ENCODE peak calls at places on chromosome 16, in nine cellular contexts. S is GM12878; L is stimulated activated CD4-positive, alpha-beta T cell treated with anti-CD3 and anti-CD28 coated beads, Interleukin-4, amount 100 ng/mL, for 1 hour; H is CD4-positive, alpha-beta memory T cell; O is kidney glomerular epithelial cell; F is T-helper 17 cell; I is stomach; T is nephron progenitor cell; A is ovary. N is an unnamed sample.

GRCh38 chr16:57367111-57367752 is 5.1 kb upstream of the CX3CL1 start:
- DNase-seq in I (no peak), T (no peak), L (no peak), H (no peak), O (no peak), F (no peak), S (no peak), A (no peak), N (no peak)

GRCh38 chr16:87156195-87156594 is 161.0 kb downstream of the C16orf95 start:
- DNase-seq in S (no peak), T (no peak), O (no peak), H (no peak), A (no peak), L (no peak), I (no peak), F (no peak), N (no peak)

GRCh38 chr16:46923513-46924295 is 39.5 kb downstream of the GPT2 start:
- DNase-seq in S (no peak), A (no peak), H (no peak), I (no peak), T (no peak), O (no peak), F (no peak), L (no peak), N (no peak)

GRCh38 chr16:66154801-66155200 is 211.7 kb upstream of the CDH5 start:
- DNase-seq in H (no peak), T (no peak), O (no peak), L (no peak), F (no peak), S (no peak), A (no peak), I (no peak), N (no peak)

GRCh38 chr16:81544691-81545365 is 100.2 kb downstream of the CMIP start:
- DNase-seq in L (no peak), T (no peak), I (no peak), A (no peak), O (no peak), F (no peak), S (no peak), H (no peak), N (no peak)

GRCh38 chr16:78331749-78332148 is 232.3 kb downstream of the WWOX start:
- DNase-seq in T (no peak), L (no peak), F (no peak), O (no peak), H (no peak), S (no peak), A (no peak), I (no peak), N (no peak)

GRCh38 chr16:67393790-67394270 is 532 bp upstream of the TPPP3 start:
- DNase-seq in T (no peak), I (no peak), H (no peak), F (no peak), L (no peak), S (no peak), O (no peak), A (no peak), N (no peak)

GRCh38 chr16:86773339-86773715 is 195.0 kb downstream of the FOXL1 start:
- DNase-seq in F (no peak), O (no peak), L (no peak), S (no peak), H (no peak), A (no peak), I (no peak), T (no peak), N (no peak)

GRCh38 chr16:50474138-50474537 is 74.1 kb upstream of the NKD1 start:
- DNase-seq in F (no peak), O (no peak), S (no peak), I (no peak), T (no peak), L (peak; percentile 9), A (no peak), H (no peak), N (no peak)

GRCh38 chr16:30094541-30095165 is 1.4 kb downstream of the YPEL3 start:
- DNase-seq in S (no peak), I (no peak), H (no peak), A (peak; percentile 55), L (no peak), O (no peak), T (peak; percentile 72), F (no peak), N (no peak)

GRCh38 chr16:48810803-48811453 is 200.9 kb upstream of the N4BP1 start:
- DNase-seq in H (no peak), L (no peak), A (no peak), F (no peak), I (no peak), O (no peak), T (peak; percentile 50), S (no peak), N (no peak)

GRCh38 chr16:80666378-80667257 is 125.8 kb downstream of the DYNLRB2 start:
- DNase-seq in O (no peak), T (no peak), F (no peak), I (no peak), S (no peak), L (no peak), H (no peak), A (no peak), N (no peak)

GRCh38 chr16:50547944-50548658 is at the start of gene NKD1:
- DNase-seq in S (no peak), F (peak; percentile 75), L (peak; percentile 75), I (peak; percentile 79), A (peak; percentile 80), O (peak; percentile 4), H (peak; percentile 70), T (peak; percentile 89), N (peak; percentile 66)

GRCh38 chr16:31322500-31322899 is 32.5 kb upstream of the ITGAX start:
- DNase-seq in S (no peak), L (no peak), F (no peak), H (no peak), T (no peak), A (no peak), I (no peak), O (no peak), N (no peak)

GRCh38 chr16:85330694-85331188 is 218.5 kb upstream of the CIBAR2 start:
- DNase-seq in T (peak; percentile 69), F (no peak), H (no peak), I (no peak), L (no peak), A (no peak), S (no peak), O (peak; percentile 59), N (peak; percentile 48)

GRCh38 chr16:19130385-19130784 is 16.6 kb downstream of the ITPRIPL2 start:
- DNase-seq in H (no peak), L (no peak), O (no peak), A (no peak), F (no peak), I (no peak), T (no peak), S (no peak), N (no peak)

GRCh38 chr16:23836078-23836403 is 258 bp downstream of the PRKCB start:
- DNase-seq in A (no peak), T (no peak), S (no peak), L (no peak), H (no peak), O (no peak), I (no peak), F (no peak), N (no peak)

GRCh38 chr16:48053346-48053745 is 102.4 kb downstream of the ABCC12 start:
- DNase-seq in S (no peak), I (no peak), H (no peak), O (peak; percentile 31), T (peak; percentile 39), F (no peak), L (no peak), A (peak; percentile 24), N (no peak)

GRCh38 chr16:56468800-56469199 is 17.4 kb downstream of the OGFOD1 start:
- DNase-seq in A (no peak), I (no peak), O (no peak), F (no peak), T (no peak), H (no peak), L (no peak), S (no peak), N (no peak)

GRCh38 chr16:89863741-89864391 is 9.5 kb upstream of the TCF25 start:
- DNase-seq in A (no peak), S (peak; percentile 69), H (peak; percentile 47), F (no peak), T (no peak), O (no peak), I (no peak), L (no peak), N (peak; percentile 46)